ENCODE peak calls at places on chromosome 7, in four cellular contexts. One of them, this sample, is unnamed.

GRCh38 chr7:101784275-101785127 is 32.9 kb upstream of the CUX1 start:
- DNase-seq in K562: peak; percentile 35
- DNase-seq in GM12878: no peak
- DNase-seq in HepG2: peak; percentile 13
- DNase-seq in this sample: no peak

GRCh38 chr7:98322331-98323260 is 41.1 kb downstream of the BRI3 start:
- DNase-seq in K562: no peak
- DNase-seq in GM12878: no peak
- DNase-seq in HepG2: peak; percentile 7
- DNase-seq in this sample: no peak

GRCh38 chr7:102321351-102322201 is 34.7 kb downstream of the SPDYE6 start:
- DNase-seq in K562: peak; percentile 44
- DNase-seq in GM12878: no peak
- DNase-seq in HepG2: no peak
- DNase-seq in this sample: no peak

GRCh38 chr7:8125680-8126444 is 136.1 kb downstream of the ICA1 start:
- DNase-seq in K562: no peak
- DNase-seq in GM12878: peak; percentile 95
- DNase-seq in HepG2: no peak
- DNase-seq in this sample: no peak

GRCh38 chr7:10977113-10977512 is 3.4 kb downstream of the PHF14 start:
- DNase-seq in K562: no peak
- DNase-seq in GM12878: no peak
- DNase-seq in HepG2: no peak
- DNase-seq in this sample: no peak

GRCh38 chr7:137774793-137775201 is 72.0 kb downstream of the DGKI start:
- DNase-seq in K562: no peak
- DNase-seq in GM12878: no peak
- DNase-seq in HepG2: no peak
- DNase-seq in this sample: no peak

GRCh38 chr7:27126596-27127327 is 3.8 kb downstream of the HOXA4 start:
- DNase-seq in K562: no peak
- DNase-seq in GM12878: no peak
- DNase-seq in HepG2: no peak
- DNase-seq in this sample: no peak

GRCh38 chr7:16812542-16813231 is 7.9 kb upstream of the AGR2 start:
- DNase-seq in K562: no peak
- DNase-seq in GM12878: no peak
- DNase-seq in HepG2: no peak
- DNase-seq in this sample: no peak

GRCh38 chr7:77877800-77878199 is 79.2 kb downstream of the PHTF2 start:
- DNase-seq in K562: no peak
- DNase-seq in GM12878: no peak
- DNase-seq in HepG2: no peak
- DNase-seq in this sample: peak; percentile 57

GRCh38 chr7:134932707-134933370 is 53.5 kb upstream of the AGBL3 start:
- DNase-seq in K562: peak; percentile 34
- DNase-seq in GM12878: peak; percentile 23
- DNase-seq in HepG2: no peak
- DNase-seq in this sample: no peak

GRCh38 chr7:123751816-123752215 is 3.0 kb upstream of the WASL start:
- DNase-seq in K562: no peak
- DNase-seq in GM12878: no peak
- DNase-seq in HepG2: no peak
- DNase-seq in this sample: no peak

GRCh38 chr7:131071786-131072504 is 255.7 kb upstream of the MKLN1 start:
- DNase-seq in K562: peak; percentile 99
- DNase-seq in GM12878: no peak
- DNase-seq in HepG2: no peak
- DNase-seq in this sample: no peak

GRCh38 chr7:25911738-25912607 is 240.0 kb upstream of the NFE2L3 start:
- DNase-seq in K562: no peak
- DNase-seq in GM12878: no peak
- DNase-seq in HepG2: no peak
- DNase-seq in this sample: no peak

GRCh38 chr7:105188201-105188600 is 174.2 kb downstream of the KMT2E start:
- DNase-seq in K562: no peak
- DNase-seq in GM12878: no peak
- DNase-seq in HepG2: no peak
- DNase-seq in this sample: no peak

GRCh38 chr7:117413160-117413559 is 14.1 kb downstream of the ASZ1 start:
- DNase-seq in K562: no peak
- DNase-seq in GM12878: no peak
- DNase-seq in HepG2: no peak
- DNase-seq in this sample: no peak

GRCh38 chr7:24981544-24981951 is 1.6 kb upstream of the OSBPL3 start:
- DNase-seq in K562: no peak
- DNase-seq in GM12878: no peak
- DNase-seq in HepG2: no peak
- DNase-seq in this sample: no peak

GRCh38 chr7:130971297-130971696 is 237.3 kb upstream of the KLF14 start:
- DNase-seq in K562: peak; percentile 22
- DNase-seq in GM12878: no peak
- DNase-seq in HepG2: no peak
- DNase-seq in this sample: no peak

GRCh38 chr7:27174077-27175004 is at the start of gene HOXA10:
- DNase-seq in K562: no peak
- DNase-seq in GM12878: no peak
- DNase-seq in HepG2: no peak
- DNase-seq in this sample: peak; percentile 39

GRCh38 chr7:134297489-134297888 is 19.2 kb downstream of the SLC35B4 start:
- DNase-seq in K562: no peak
- DNase-seq in GM12878: no peak
- DNase-seq in HepG2: no peak
- DNase-seq in this sample: no peak

GRCh38 chr7:36775061-36775631 is 50.9 kb upstream of the AOAH start:
- DNase-seq in K562: no peak
- DNase-seq in GM12878: no peak
- DNase-seq in HepG2: no peak
- DNase-seq in this sample: no peak

GRCh38 chr7:95545007-95545615 is 51.2 kb downstream of the PDK4 start:
- DNase-seq in K562: peak; percentile 14
- DNase-seq in GM12878: no peak
- DNase-seq in HepG2: peak; percentile 24
- DNase-seq in this sample: peak; percentile 45

GRCh38 chr7:43077285-43077684 is 35.2 kb upstream of the HECW1 start:
- DNase-seq in K562: no peak
- DNase-seq in GM12878: no peak
- DNase-seq in HepG2: no peak
- DNase-seq in this sample: no peak

GRCh38 chr7:43076606-43077005 is 35.8 kb upstream of the HECW1 start:
- DNase-seq in K562: no peak
- DNase-seq in GM12878: no peak
- DNase-seq in HepG2: no peak
- DNase-seq in this sample: no peak

GRCh38 chr7:43076189-43076605 is 36.2 kb upstream of the HECW1 start:
- DNase-seq in K562: no peak
- DNase-seq in GM12878: peak; percentile 88
- DNase-seq in HepG2: no peak
- DNase-seq in this sample: no peak

GRCh38 chr7:43078794-43079193 is 33.7 kb upstream of the HECW1 start:
- DNase-seq in K562: no peak
- DNase-seq in GM12878: no peak
- DNase-seq in HepG2: no peak
- DNase-seq in this sample: no peak

GRCh38 chr7:43077732-43078391 is 34.6 kb upstream of the HECW1 start:
- DNase-seq in K562: peak; percentile 72
- DNase-seq in GM12878: no peak
- DNase-seq in HepG2: peak; percentile 6
- DNase-seq in this sample: no peak
- TF ChIP-seq FOXK2 in K562: no peak
- TF ChIP-seq FOXK2 in GM12878: no peak
- TF ChIP-seq FOXK2 in HepG2: no peak
- TF ChIP-seq FOXK2 in this sample: no peak

DNA sequence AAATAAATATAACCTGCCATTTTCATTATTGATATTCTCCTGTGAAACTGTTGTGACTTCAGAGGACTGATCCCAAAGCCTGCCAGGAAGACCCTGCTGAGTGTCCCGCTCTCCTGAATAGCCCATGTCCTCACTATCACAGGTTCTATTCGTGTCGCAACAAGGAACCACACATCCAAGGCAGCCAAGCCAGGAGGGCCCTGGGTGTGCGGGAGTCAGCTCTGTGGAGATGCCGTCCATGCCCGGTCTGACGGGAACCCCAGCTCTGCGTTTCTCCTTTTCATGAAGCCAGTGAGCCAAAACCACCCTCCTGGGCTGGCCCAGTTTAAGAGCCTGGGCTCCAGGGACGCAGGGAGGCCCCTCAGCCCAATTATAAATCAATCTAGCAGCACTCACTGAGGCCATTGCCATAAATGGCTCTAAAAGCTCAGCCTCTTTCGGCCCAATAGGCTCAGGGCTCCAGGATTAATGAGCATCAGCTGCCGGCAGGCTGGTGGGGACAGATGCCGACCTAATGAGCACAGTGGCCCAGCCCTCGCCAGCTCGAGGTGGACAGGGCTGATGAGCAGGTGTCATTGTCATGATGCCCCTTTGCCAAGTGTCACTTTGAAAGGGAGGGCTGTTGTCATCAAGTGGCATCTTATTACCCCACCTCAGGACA is 177.9 kb downstream of the PLXNA4 start:
- DNase-seq in K562: no peak
- DNase-seq in GM12878: no peak
- DNase-seq in HepG2: no peak
- DNase-seq in this sample: no peak
- TF ChIP-seq BHLHE40 in K562: no peak
- TF ChIP-seq BHLHE40 in GM12878: no peak
- TF ChIP-seq BHLHE40 in HepG2: no peak
- TF ChIP-seq BHLHE40 in this sample: no peak

DNA sequence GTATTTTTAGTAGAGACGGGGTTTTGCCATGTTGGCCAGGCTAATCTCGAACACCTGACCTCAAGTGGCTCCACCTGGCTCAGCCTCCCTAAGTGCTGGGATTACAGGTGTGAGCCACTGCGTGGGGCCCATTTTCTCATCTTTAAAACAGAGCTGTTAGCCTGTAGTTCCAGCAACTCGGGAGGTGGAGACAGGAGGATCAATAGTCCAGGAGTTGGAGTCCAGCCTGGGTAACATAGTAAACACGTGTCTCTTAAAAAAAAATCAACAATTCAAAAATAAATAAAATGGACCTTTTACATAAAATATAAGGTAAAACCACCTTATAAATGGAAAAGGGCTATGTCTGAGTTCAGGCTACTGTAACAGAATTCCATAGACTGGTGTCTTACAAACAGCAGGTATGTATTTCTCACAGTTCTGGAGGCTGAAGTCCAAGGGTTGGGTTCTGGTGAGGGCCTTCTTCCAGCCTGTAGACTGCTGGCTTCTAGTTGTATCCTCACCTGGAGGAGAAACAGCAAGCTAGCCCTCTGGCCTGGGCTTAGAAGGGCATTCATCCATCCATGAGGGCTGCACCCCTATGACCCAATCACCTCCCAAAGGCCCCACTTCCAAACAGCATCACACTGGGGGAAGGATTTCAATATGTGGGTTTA is 7.0 kb upstream of the PVRIG start:
- DNase-seq in K562: no peak
- DNase-seq in GM12878: no peak
- DNase-seq in HepG2: no peak
- DNase-seq in this sample: no peak
- TF ChIP-seq FOXM1 in K562: no peak
- TF ChIP-seq FOXM1 in GM12878: no peak
- TF ChIP-seq FOXM1 in HepG2: no peak
- TF ChIP-seq FOXM1 in this sample: no peak

GRCh38 chr7:121505021-121505420 is 108.9 kb upstream of the FAM3C start:
- DNase-seq in K562: no peak
- DNase-seq in GM12878: no peak
- DNase-seq in HepG2: no peak
- DNase-seq in this sample: no peak
- TF ChIP-seq FOXK2 in K562: peak; percentile 73
- TF ChIP-seq FOXK2 in GM12878: no peak
- TF ChIP-seq FOXK2 in HepG2: no peak
- TF ChIP-seq FOXK2 in this sample: no peak

GRCh38 chr7:70556761-70557160 is 575.2 kb upstream of the GALNT17 start:
- DNase-seq in K562: no peak
- DNase-seq in GM12878: no peak
- DNase-seq in HepG2: no peak
- DNase-seq in this sample: no peak
- TF ChIP-seq BHLHE40 in K562: no peak
- TF ChIP-seq BHLHE40 in GM12878: no peak
- TF ChIP-seq BHLHE40 in HepG2: no peak
- TF ChIP-seq BHLHE40 in this sample: no peak

GRCh38 chr7:108003591-108003935 is 602 bp upstream of the LAMB1 start:
- DNase-seq in K562: no peak
- DNase-seq in GM12878: no peak
- DNase-seq in HepG2: no peak
- DNase-seq in this sample: no peak

GRCh38 chr7:108007280-108007679 is 4.3 kb upstream of the LAMB1 start:
- DNase-seq in K562: no peak
- DNase-seq in GM12878: no peak
- DNase-seq in HepG2: no peak
- DNase-seq in this sample: no peak

GRCh38 chr7:108001759-108002725 is 919 bp downstream of the LAMB1 start:
- DNase-seq in K562: no peak
- DNase-seq in GM12878: no peak
- DNase-seq in HepG2: no peak
- DNase-seq in this sample: no peak

GRCh38 chr7:108002726-108003590 is at the start of gene LAMB1:
- DNase-seq in K562: peak; percentile 78
- DNase-seq in GM12878: no peak
- DNase-seq in HepG2: peak; percentile 73
- DNase-seq in this sample: peak; percentile 79

DNA sequence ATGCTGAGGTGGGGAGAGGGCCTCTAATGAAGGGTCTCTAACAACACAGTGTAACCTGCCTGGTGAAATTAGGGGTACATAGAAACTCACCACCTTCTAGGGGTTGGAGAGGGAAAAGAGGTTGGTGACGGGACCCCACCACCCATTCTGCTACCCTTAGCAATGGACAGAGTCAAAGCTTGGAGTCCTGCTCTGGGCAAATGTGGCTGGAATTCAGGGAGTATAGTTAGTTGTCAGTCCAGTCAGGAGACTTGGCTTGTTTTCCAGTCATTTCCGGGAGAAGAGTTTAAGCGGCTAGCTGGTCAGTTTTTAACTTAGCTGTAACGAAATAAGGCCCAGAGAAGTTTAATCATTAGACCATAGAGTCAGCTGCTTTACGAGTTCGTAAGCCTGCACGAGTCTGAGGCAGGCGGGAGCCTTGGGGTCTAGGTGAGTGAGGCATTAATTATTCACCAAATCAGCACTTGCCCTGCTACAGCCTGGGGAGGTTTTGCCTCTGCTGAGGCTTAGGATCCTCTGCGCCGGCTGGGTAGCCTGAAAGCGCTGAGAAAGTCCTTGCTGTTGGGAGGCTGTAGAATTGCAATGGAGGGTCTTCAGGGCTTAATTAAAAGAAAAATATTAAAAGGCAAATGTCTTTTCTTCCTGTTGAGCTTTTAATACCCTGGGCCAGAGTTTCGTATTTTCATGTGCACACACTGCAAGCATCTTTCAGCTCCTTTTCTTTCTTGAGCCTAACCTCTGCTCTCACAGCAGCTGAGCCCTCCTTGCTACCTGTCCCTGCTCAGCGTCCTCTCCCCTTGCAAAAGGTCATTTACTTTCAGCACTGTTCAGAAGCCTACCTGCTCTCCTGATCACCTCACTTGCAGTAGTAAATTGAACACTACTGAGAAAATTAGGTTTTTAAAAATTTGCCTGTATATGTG is 1.5 kb upstream of the LAMB1 start:
- DNase-seq in K562: no peak
- DNase-seq in GM12878: no peak
- DNase-seq in HepG2: peak; percentile 88
- DNase-seq in this sample: no peak
- TF ChIP-seq FOXM1 in K562: no peak
- TF ChIP-seq FOXM1 in GM12878: no peak
- TF ChIP-seq FOXM1 in HepG2: no peak
- TF ChIP-seq FOXM1 in this sample: no peak

This sample was measured in HEK293T.